ENCODE peak calls at places on chromosomes 12 and 14, in eight cellular contexts. One of them, this sample, is unnamed.
A peak's percentile ranks its signal among the peaks of the same experiment; 100 is the strongest.

GRCh38 chr12:45388545-45388944 is 172.7 kb downstream of the ANO6 start:
- DNase-seq in gastrocnemius medialis: no peak
- DNase-seq in uterus: peak; percentile 51
- DNase-seq in tibial nerve: peak; percentile 62
- DNase-seq in heart left ventricle: peak; percentile 28
- DNase-seq in neural progenitor cell: peak; percentile 54
- DNase-seq in HCT116: peak; percentile 6
- DNase-seq in pancreas: no peak
- DNase-seq in this sample: peak; percentile 45

GRCh38 chr12:34626363-34627157 is 604.3 kb downstream of the ALG10 start:
- DNase-seq in gastrocnemius medialis: no peak
- DNase-seq in uterus: no peak
- DNase-seq in tibial nerve: no peak
- DNase-seq in heart left ventricle: no peak
- DNase-seq in neural progenitor cell: no peak
- DNase-seq in HCT116: no peak
- DNase-seq in pancreas: no peak
- DNase-seq in this sample: no peak

GRCh38 chr14:65255029-65255545 is 152.8 kb upstream of the MAX start:
- DNase-seq in gastrocnemius medialis: no peak
- DNase-seq in uterus: no peak
- DNase-seq in tibial nerve: no peak
- DNase-seq in heart left ventricle: no peak
- DNase-seq in neural progenitor cell: no peak
- DNase-seq in HCT116: peak; percentile 61
- DNase-seq in pancreas: no peak
- DNase-seq in this sample: peak; percentile 61

GRCh38 chr12:120470150-120470817 is 736 bp upstream of the SRSF9 start:
- DNase-seq in gastrocnemius medialis: no peak
- DNase-seq in uterus: peak; percentile 19
- DNase-seq in tibial nerve: no peak
- DNase-seq in heart left ventricle: no peak
- DNase-seq in neural progenitor cell: peak; percentile 59
- DNase-seq in HCT116: no peak
- DNase-seq in pancreas: no peak
- DNase-seq in this sample: no peak

GRCh38 chr12:105922670-105923102 is 216.1 kb downstream of the NUAK1 start:
- DNase-seq in gastrocnemius medialis: peak; percentile 40
- DNase-seq in uterus: no peak
- DNase-seq in tibial nerve: no peak
- DNase-seq in heart left ventricle: no peak
- DNase-seq in neural progenitor cell: no peak
- DNase-seq in HCT116: no peak
- DNase-seq in pancreas: no peak
- DNase-seq in this sample: peak; percentile 92

GRCh38 chr14:38627163-38627562 is 371.3 kb upstream of the CLEC14A start:
- DNase-seq in gastrocnemius medialis: no peak
- DNase-seq in uterus: no peak
- DNase-seq in tibial nerve: no peak
- DNase-seq in heart left ventricle: no peak
- DNase-seq in neural progenitor cell: no peak
- DNase-seq in HCT116: no peak
- DNase-seq in pancreas: no peak
- DNase-seq in this sample: no peak

GRCh38 chr14:21098134-21098891 is at the start of gene ZNF219:
- DNase-seq in gastrocnemius medialis: peak; percentile 48
- DNase-seq in uterus: peak; percentile 75
- DNase-seq in tibial nerve: peak; percentile 47
- DNase-seq in heart left ventricle: peak; percentile 74
- DNase-seq in neural progenitor cell: peak; percentile 92
- DNase-seq in HCT116: no peak
- DNase-seq in pancreas: peak; percentile 71
- DNase-seq in this sample: no peak

GRCh38 chr14:68729556-68729955 is 63.3 kb downstream of the ZFP36L1 start:
- DNase-seq in gastrocnemius medialis: peak; percentile 9
- DNase-seq in uterus: no peak
- DNase-seq in tibial nerve: no peak
- DNase-seq in heart left ventricle: peak; percentile 44
- DNase-seq in neural progenitor cell: no peak
- DNase-seq in HCT116: no peak
- DNase-seq in pancreas: no peak
- DNase-seq in this sample: no peak

GRCh38 chr12:44509471-44509870 is 366.6 kb downstream of the NELL2 start:
- DNase-seq in gastrocnemius medialis: no peak
- DNase-seq in uterus: no peak
- DNase-seq in tibial nerve: no peak
- DNase-seq in heart left ventricle: no peak
- DNase-seq in neural progenitor cell: peak; percentile 56
- DNase-seq in HCT116: no peak
- DNase-seq in pancreas: no peak
- DNase-seq in this sample: peak; percentile 1

GRCh38 chr12:6328045-6328779 is 13.7 kb downstream of the TNFRSF1A start:
- DNase-seq in gastrocnemius medialis: peak; percentile 12
- DNase-seq in uterus: peak; percentile 33
- DNase-seq in tibial nerve: no peak
- DNase-seq in heart left ventricle: no peak
- DNase-seq in neural progenitor cell: no peak
- DNase-seq in HCT116: no peak
- DNase-seq in pancreas: no peak
- DNase-seq in this sample: no peak
- H3K4me3 ChIP-seq in gastrocnemius medialis: no peak overlapping the region
- H3K4me3 ChIP-seq in uterus: no peak overlapping the region
- H3K4me3 ChIP-seq in tibial nerve: no peak overlapping the region
- H3K4me3 ChIP-seq in heart left ventricle: no peak overlapping the region
- H3K4me3 ChIP-seq in neural progenitor cell: no peak overlapping the region
- H3K4me3 ChIP-seq in HCT116: no peak overlapping the region
- H3K4me3 ChIP-seq in pancreas: no peak overlapping the region
- H3K4me3 ChIP-seq in this sample: no peak overlapping the region

DNA sequence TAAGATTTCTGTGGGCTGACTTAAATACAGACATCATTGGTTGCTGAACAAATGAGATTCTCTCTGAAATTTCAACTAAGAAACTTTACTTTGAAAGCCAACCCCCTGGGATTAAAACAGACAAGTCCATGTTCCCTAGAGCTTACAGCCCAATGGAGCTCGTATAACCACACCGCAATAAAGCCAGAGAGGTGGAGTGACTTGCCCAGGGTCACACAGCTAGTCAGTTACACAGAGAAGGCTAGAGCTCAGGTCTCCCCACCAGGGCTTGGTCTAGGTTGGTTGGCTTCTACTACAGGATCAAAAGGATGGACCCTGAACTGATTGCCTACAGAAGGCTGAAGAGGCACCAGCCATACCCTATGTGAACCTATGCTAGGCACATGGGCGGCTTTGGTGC is 8.9 kb upstream of the LTBP2 start:
- DNase-seq in gastrocnemius medialis: no peak
- DNase-seq in uterus: no peak
- DNase-seq in tibial nerve: no peak
- DNase-seq in heart left ventricle: no peak
- DNase-seq in neural progenitor cell: no peak
- DNase-seq in HCT116: no peak
- DNase-seq in pancreas: no peak
- DNase-seq in this sample: no peak
- H3K4me1 ChIP-seq in gastrocnemius medialis: peaks cover 15% of the 10 kb centered on the region
- H3K4me1 ChIP-seq in uterus: peaks cover 7% of the 10 kb centered on the region
- H3K4me1 ChIP-seq in tibial nerve: peaks cover 36% of the 10 kb centered on the region
- H3K4me1 ChIP-seq in heart left ventricle: peaks cover 60% of the 10 kb centered on the region
- H3K4me1 ChIP-seq in neural progenitor cell: peaks cover 9% of the 10 kb centered on the region
- H3K4me1 ChIP-seq in HCT116: peaks cover 53% of the 10 kb centered on the region
- H3K4me1 ChIP-seq in pancreas: peaks cover 35% of the 10 kb centered on the region
- H3K4me1 ChIP-seq in this sample: peaks cover 53% of the 10 kb centered on the region

DNA sequence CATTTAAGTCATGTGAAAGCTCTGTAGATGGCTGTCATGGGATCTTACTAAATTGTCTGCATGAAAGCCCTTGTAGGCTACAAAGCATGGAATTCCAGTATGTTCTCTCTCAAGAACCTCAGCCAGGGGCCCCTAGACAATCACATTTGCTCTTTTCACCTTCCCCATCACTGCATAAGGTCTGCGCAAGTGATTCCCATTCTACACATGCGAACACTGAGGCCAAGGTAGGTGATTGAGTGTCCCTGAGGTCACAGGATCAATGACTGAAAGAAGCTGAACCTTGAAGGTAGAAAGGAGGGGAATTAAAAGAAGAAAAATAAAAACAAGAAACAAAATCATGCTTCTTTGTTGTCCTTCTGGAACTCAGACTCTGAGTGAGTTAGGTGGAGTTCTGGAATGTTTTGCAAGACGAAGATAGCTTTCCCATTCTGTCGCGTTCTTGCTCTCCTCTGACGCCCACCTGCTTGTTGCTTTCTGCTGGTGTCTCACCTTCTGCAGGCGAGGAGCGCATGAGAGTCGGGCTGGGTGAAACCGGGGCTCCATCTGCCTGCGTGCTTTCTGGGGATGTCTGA is 79.9 kb downstream of the SPRING1 start:
- DNase-seq in gastrocnemius medialis: no peak
- DNase-seq in uterus: no peak
- DNase-seq in tibial nerve: no peak
- DNase-seq in heart left ventricle: no peak
- DNase-seq in neural progenitor cell: no peak
- DNase-seq in HCT116: no peak
- DNase-seq in pancreas: no peak
- DNase-seq in this sample: no peak
- H3K4me3 ChIP-seq in gastrocnemius medialis: peak overlapping the region; percentile 43
- H3K4me3 ChIP-seq in uterus: peak overlapping the region; percentile 2
- H3K4me3 ChIP-seq in tibial nerve: no peak overlapping the region
- H3K4me3 ChIP-seq in heart left ventricle: no peak overlapping the region
- H3K4me3 ChIP-seq in neural progenitor cell: no peak overlapping the region
- H3K4me3 ChIP-seq in HCT116: no peak overlapping the region
- H3K4me3 ChIP-seq in pancreas: peak overlapping the region; percentile 7
- H3K4me3 ChIP-seq in this sample: peak overlapping the region; percentile 10

GRCh38 chr12:124390442-124391116 is 95.7 kb downstream of the RFLNA start:
- DNase-seq in gastrocnemius medialis: peak; percentile 76
- DNase-seq in uterus: peak; percentile 84
- DNase-seq in tibial nerve: no peak
- DNase-seq in heart left ventricle: peak; percentile 65
- DNase-seq in neural progenitor cell: no peak
- DNase-seq in HCT116: peak; percentile 27
- DNase-seq in pancreas: no peak
- DNase-seq in this sample: peak; percentile 67

GRCh38 chr12:124388038-124388676 is 93.3 kb downstream of the RFLNA start:
- DNase-seq in gastrocnemius medialis: no peak
- DNase-seq in uterus: peak; percentile 61
- DNase-seq in tibial nerve: no peak
- DNase-seq in heart left ventricle: no peak
- DNase-seq in neural progenitor cell: no peak
- DNase-seq in HCT116: no peak
- DNase-seq in pancreas: no peak
- DNase-seq in this sample: peak; percentile 46

GRCh38 chr12:124391340-124392261 is 96.7 kb downstream of the RFLNA start:
- DNase-seq in gastrocnemius medialis: no peak
- DNase-seq in uterus: peak; percentile 77
- DNase-seq in tibial nerve: peak; percentile 69
- DNase-seq in heart left ventricle: peak; percentile 66
- DNase-seq in neural progenitor cell: no peak
- DNase-seq in HCT116: peak; percentile 29
- DNase-seq in pancreas: no peak
- DNase-seq in this sample: peak; percentile 60

GRCh38 chr12:124388679-124389536 is 94.0 kb downstream of the RFLNA start:
- DNase-seq in gastrocnemius medialis: peak; percentile 88
- DNase-seq in uterus: peak; percentile 87
- DNase-seq in tibial nerve: peak; percentile 85
- DNase-seq in heart left ventricle: peak; percentile 91
- DNase-seq in neural progenitor cell: peak; percentile 92
- DNase-seq in HCT116: no peak
- DNase-seq in pancreas: peak; percentile 91
- DNase-seq in this sample: peak; percentile 89

GRCh38 chr12:124389537-124390441 is 94.9 kb downstream of the RFLNA start:
- DNase-seq in gastrocnemius medialis: no peak
- DNase-seq in uterus: peak; percentile 42
- DNase-seq in tibial nerve: no peak
- DNase-seq in heart left ventricle: no peak
- DNase-seq in neural progenitor cell: peak; percentile 59
- DNase-seq in HCT116: no peak
- DNase-seq in pancreas: peak; percentile 60
- DNase-seq in this sample: no peak
- H3K4me1 ChIP-seq in gastrocnemius medialis: peaks cover 75% of the 10 kb centered on the region
- H3K4me1 ChIP-seq in uterus: peaks cover 58% of the 10 kb centered on the region
- H3K4me1 ChIP-seq in tibial nerve: peaks cover 82% of the 10 kb centered on the region
- H3K4me1 ChIP-seq in heart left ventricle: peaks cover 97% of the 10 kb centered on the region
- H3K4me1 ChIP-seq in neural progenitor cell: peaks cover 20% of the 10 kb centered on the region
- H3K4me1 ChIP-seq in HCT116: peaks cover 59% of the 10 kb centered on the region
- H3K4me1 ChIP-seq in pancreas: peaks cover 51% of the 10 kb centered on the region
- H3K4me1 ChIP-seq in this sample: peaks cover 94% of the 10 kb centered on the region

GRCh38 chr14:104386281-104386841 is 193.2 kb upstream of the C14orf180 start:
- DNase-seq in gastrocnemius medialis: no peak
- DNase-seq in uterus: no peak
- DNase-seq in tibial nerve: no peak
- DNase-seq in heart left ventricle: peak; percentile 14
- DNase-seq in neural progenitor cell: no peak
- DNase-seq in HCT116: no peak
- DNase-seq in pancreas: no peak
- DNase-seq in this sample: no peak

GRCh38 chr14:104388631-104389325 is 190.8 kb upstream of the C14orf180 start:
- DNase-seq in gastrocnemius medialis: no peak
- DNase-seq in uterus: no peak
- DNase-seq in tibial nerve: no peak
- DNase-seq in heart left ventricle: peak; percentile 10
- DNase-seq in neural progenitor cell: no peak
- DNase-seq in HCT116: no peak
- DNase-seq in pancreas: no peak
- DNase-seq in this sample: no peak

GRCh38 chr14:104388011-104388521 is 191.5 kb upstream of the C14orf180 start:
- DNase-seq in gastrocnemius medialis: no peak
- DNase-seq in uterus: peak; percentile 6
- DNase-seq in tibial nerve: no peak
- DNase-seq in heart left ventricle: peak; percentile 13
- DNase-seq in neural progenitor cell: no peak
- DNase-seq in HCT116: no peak
- DNase-seq in pancreas: no peak
- DNase-seq in this sample: no peak

GRCh38 chr14:104387000-104387384 is 192.6 kb upstream of the C14orf180 start:
- DNase-seq in gastrocnemius medialis: no peak
- DNase-seq in uterus: peak; percentile 8
- DNase-seq in tibial nerve: no peak
- DNase-seq in heart left ventricle: peak; percentile 15
- DNase-seq in neural progenitor cell: no peak
- DNase-seq in HCT116: no peak
- DNase-seq in pancreas: no peak
- DNase-seq in this sample: no peak

GRCh38 chr14:104387385-104388010 is 192.1 kb upstream of the C14orf180 start:
- DNase-seq in gastrocnemius medialis: peak; percentile 9
- DNase-seq in uterus: peak; percentile 6
- DNase-seq in tibial nerve: no peak
- DNase-seq in heart left ventricle: peak; percentile 16
- DNase-seq in neural progenitor cell: no peak
- DNase-seq in HCT116: no peak
- DNase-seq in pancreas: no peak
- DNase-seq in this sample: no peak
- H3K4me3 ChIP-seq in gastrocnemius medialis: no peak overlapping the region
- H3K4me3 ChIP-seq in uterus: no peak overlapping the region
- H3K4me3 ChIP-seq in tibial nerve: no peak overlapping the region
- H3K4me3 ChIP-seq in heart left ventricle: no peak overlapping the region
- H3K4me3 ChIP-seq in neural progenitor cell: no peak overlapping the region
- H3K4me3 ChIP-seq in HCT116: no peak overlapping the region
- H3K4me3 ChIP-seq in pancreas: no peak overlapping the region
- H3K4me3 ChIP-seq in this sample: no peak overlapping the region